ENCODE peak calls at places on chromosome 15, in four cellular contexts. F is WTC11, L is K562, S is HepG2. Q is an unnamed sample.

GRCh38 chr15:85618956-85619491 is 175.7 kb downstream of the KLHL25 start:
- DNase-seq in F (peak; percentile 20), L (no peak), S (no peak), Q (no peak)

GRCh38 chr15:44726568-44727461 is 9.5 kb upstream of the TRIM69 start:
- DNase-seq in F (no peak), L (peak; percentile 63), S (peak; percentile 76), Q (no peak)

GRCh38 chr15:90268415-90268814 is 2.9 kb downstream of the NGRN start:
- DNase-seq in F (no peak), L (no peak), S (no peak), Q (no peak)

GRCh38 chr15:63048986-63049665 is 6.6 kb downstream of the TPM1 start:
- DNase-seq in F (peak; percentile 51), L (no peak), S (peak; percentile 67), Q (no peak)

GRCh38 chr15:60326824-60327654 is 70.7 kb downstream of the ANXA2 start:
- DNase-seq in F (no peak), L (peak; percentile 55), S (peak; percentile 50), Q (no peak)

GRCh38 chr15:20361091-20361490 is 180.5 kb downstream of the GOLGA6L6 start:
- DNase-seq in F (no peak), L (no peak), S (no peak), Q (no peak)

GRCh38 chr15:89656116-89656815 is 999 bp upstream of the KIF7 start:
- DNase-seq in F (no peak), L (no peak), S (no peak), Q (no peak)

GRCh38 chr15:93040288-93041158 is 48.5 kb downstream of the RGMA start:
- DNase-seq in F (peak; percentile 6), L (no peak), S (no peak), Q (no peak)

GRCh38 chr15:85073556-85074194 is 92.0 kb downstream of the PDE8A start:
- DNase-seq in F (no peak), L (no peak), S (no peak), Q (no peak)

GRCh38 chr15:41985236-41986160 is 13.1 kb upstream of the EHD4 start:
- DNase-seq in F (no peak), L (no peak), S (no peak), Q (no peak)

GRCh38 chr15:66251065-66251789 is 2.3 kb downstream of the MEGF11 start:
- DNase-seq in F (no peak), L (no peak), S (no peak), Q (no peak)

GRCh38 chr15:66249623-66250174 is 3.9 kb downstream of the MEGF11 start:
- DNase-seq in F (no peak), L (no peak), S (no peak), Q (no peak)

GRCh38 chr15:66251790-66252355 is 1.7 kb downstream of the MEGF11 start:
- DNase-seq in F (peak; percentile 59), L (no peak), S (no peak), Q (no peak)

GRCh38 chr15:66241886-66242285 is 11.7 kb downstream of the MEGF11 start:
- DNase-seq in F (no peak), L (no peak), S (no peak), Q (no peak)

GRCh38 chr15:66246937-66247336 is 6.6 kb downstream of the MEGF11 start:
- DNase-seq in F (no peak), L (no peak), S (no peak), Q (no peak)
- TF ChIP-seq SP1 in F (no peak), L (no peak), S (no peak), Q (no peak)

DNA sequence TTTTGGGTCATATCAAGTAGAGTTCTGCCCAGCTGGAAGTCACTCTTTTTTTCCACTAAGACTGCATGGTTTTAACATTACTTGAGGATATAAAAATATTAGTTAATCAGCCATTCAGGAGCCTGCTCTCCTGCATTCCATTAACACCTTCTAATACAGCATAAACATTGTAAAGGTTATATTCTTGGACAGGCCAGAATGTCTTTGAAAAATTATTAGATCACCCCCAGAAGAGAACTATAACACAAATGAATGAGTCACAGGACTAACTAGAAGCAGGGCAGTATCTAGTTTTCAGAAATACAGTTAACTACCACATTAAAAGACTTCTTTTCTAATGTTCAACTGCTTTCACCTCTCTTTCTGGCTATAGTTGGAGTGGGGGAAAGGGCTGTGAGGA is 80.9 kb downstream of the THBS1 start:
- DNase-seq in F (no peak), L (no peak), S (no peak), Q (no peak)
- TF ChIP-seq ELF4 in F (no peak), L (no peak), S (no peak), Q (no peak)

GRCh38 chr15:73442436-73442835 is 528 bp upstream of the REC114 start:
- DNase-seq in F (no peak), L (no peak), S (no peak), Q (no peak)
- TF ChIP-seq SP1 in F (no peak), L (no peak), S (no peak), Q (no peak)

DNA sequence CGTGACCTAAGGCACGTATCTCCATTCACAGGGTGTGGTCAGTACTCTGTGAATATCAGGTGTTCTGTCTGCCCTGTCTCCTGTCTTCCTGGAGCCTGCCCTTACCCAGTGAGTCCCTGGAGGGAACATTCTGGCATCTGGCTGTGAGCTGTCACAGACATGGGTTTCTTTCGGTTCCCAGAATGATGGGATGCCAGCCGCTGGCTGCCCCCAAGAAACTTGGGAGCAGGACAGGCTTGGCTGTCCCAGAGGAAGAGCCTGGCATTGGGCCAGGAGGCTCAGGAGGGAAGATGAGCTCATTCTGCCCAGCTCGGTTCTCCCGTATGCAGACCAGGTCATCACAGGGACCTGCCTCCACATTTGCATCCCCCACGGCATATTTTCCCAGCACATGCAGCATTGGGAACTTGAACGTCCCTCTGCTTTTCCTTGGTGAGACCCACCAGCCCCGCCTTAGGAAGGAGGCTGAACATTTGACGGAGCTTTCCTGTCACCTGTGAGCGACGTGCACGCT is 21.8 kb upstream of the PGPEP1L start:
- DNase-seq in F (no peak), L (no peak), S (no peak), Q (no peak)
- TF ChIP-seq ELF4 in F (no peak), L (no peak), S (no peak), Q (no peak)

Q was measured in HEK293T.